ENCODE peak calls at places on chromosome 6, in six cellular contexts. F, E, Y, P, K and T are unnamed samples.

GRCh38 chr6:105310371-105310770 is 92.5 kb downstream of the PREP start:
- DNase-seq in F (peak), E (no peak), Y (no peak), P (no peak), K (no peak), T (no peak)

GRCh38 chr6:163836916-163837660 is 422.6 kb downstream of the QKI start:
- DNase-seq in F (no peak), E (no peak), Y (no peak), P (no peak), K (no peak), T (no peak)

GRCh38 chr6:16762547-16763477 is 1.6 kb upstream of the ATXN1 start:
- DNase-seq in F (peak), E (peak), Y (no peak), P (peak), K (peak), T (peak)

GRCh38 chr6:7909323-7910276 is 988 bp downstream of the TXNDC5 start:
- DNase-seq in F (peak), E (peak), Y (no peak), P (peak), K (peak), T (peak)

GRCh38 chr6:147941143-147941542 is 401.5 kb upstream of the SASH1 start:
- DNase-seq in F (peak), E (no peak), Y (no peak), P (no peak), K (no peak), T (no peak)

GRCh38 chr6:55449219-55449618 is 122.0 kb downstream of the GFRAL start:
- DNase-seq in F (no peak), E (peak), Y (no peak), P (no peak), K (no peak), T (peak)

GRCh38 chr6:41581381-41581991 is 35.3 kb downstream of the FOXP4 start:
- DNase-seq in F (peak), E (no peak), Y (no peak), P (no peak), K (peak), T (peak)

GRCh38 chr6:169702640-169703246 is 817 bp downstream of the C6orf120 start:
- DNase-seq in F (peak), E (peak), Y (no peak), P (no peak), K (no peak), T (no peak)

GRCh38 chr6:14240411-14241166 is 123.0 kb downstream of the CD83 start:
- DNase-seq in F (no peak), E (peak), Y (no peak), P (no peak), K (no peak), T (no peak)

GRCh38 chr6:129565331-129565730 is 144.6 kb downstream of the ARHGAP18 start:
- DNase-seq in F (no peak), E (no peak), Y (no peak), P (no peak), K (no peak), T (no peak)

GRCh38 chr6:37673436-37673835 is 24.2 kb downstream of the MDGA1 start:
- DNase-seq in F (no peak), E (no peak), Y (no peak), P (no peak), K (no peak), T (no peak)

GRCh38 chr6:24307881-24308280 is 50.0 kb downstream of the DCDC2 start:
- DNase-seq in F (peak), E (no peak), Y (no peak), P (no peak), K (peak), T (no peak)

GRCh38 chr6:14824835-14825223 is 421.0 kb upstream of the JARID2 start:
- DNase-seq in F (no peak), E (no peak), Y (no peak), P (no peak), K (no peak), T (no peak)

GRCh38 chr6:13142611-13143010 is 185.7 kb downstream of the TBC1D7 start:
- DNase-seq in F (no peak), E (no peak), Y (no peak), P (no peak), K (no peak), T (no peak)

GRCh38 chr6:68141190-68141589 is 493.9 kb upstream of the ADGRB3 start:
- DNase-seq in F (no peak), E (no peak), Y (no peak), P (no peak), K (no peak), T (no peak)

GRCh38 chr6:166770216-166771116 is 143.4 kb upstream of the RPS6KA2 start:
- DNase-seq in F (no peak), E (no peak), Y (no peak), P (no peak), K (no peak), T (no peak)

GRCh38 chr6:26400626-26401025 is 1.4 kb upstream of the BTN3A1 start:
- DNase-seq in F (no peak), E (peak), Y (no peak), P (no peak), K (no peak), T (no peak)

GRCh38 chr6:34953084-34954025 is 64.3 kb downstream of the ANKS1A start:
- DNase-seq in F (peak), E (no peak), Y (no peak), P (no peak), K (peak), T (peak)

GRCh38 chr6:143513410-143513809 is 1.9 kb upstream of the FUCA2 start:
- DNase-seq in F (peak), E (peak), Y (no peak), P (no peak), K (no peak), T (no peak)

GRCh38 chr6:61586934-61587537 is 699.0 kb downstream of the KHDRBS2 start:
- DNase-seq in F (no peak), E (no peak), Y (no peak), P (no peak), K (no peak), T (no peak)

GRCh38 chr6:163209005-163209404 is 205.5 kb upstream of the QKI start:
- DNase-seq in F (no peak), E (no peak), Y (no peak), P (no peak), K (no peak), T (no peak)

GRCh38 chr6:37088897-37089296 is 81.1 kb upstream of the PIM1 start:
- DNase-seq in F (no peak), E (no peak), Y (no peak), P (no peak), K (no peak), T (no peak)

GRCh38 chr6:11110921-11111768 is at the start of gene ERVFRD-1:
- DNase-seq in F (no peak), E (no peak), Y (no peak), P (no peak), K (no peak), T (no peak)

GRCh38 chr6:39848171-39848570 is 56.0 kb downstream of the DAAM2 start:
- DNase-seq in F (no peak), E (no peak), Y (no peak), P (no peak), K (no peak), T (no peak)

GRCh38 chr6:84639396-84639795 is 125.0 kb downstream of the TBX18 start:
- DNase-seq in F (peak), E (no peak), Y (no peak), P (no peak), K (no peak), T (no peak)

GRCh38 chr6:89412071-89413005 is at the start of gene RRAGD:
- DNase-seq in F (peak), E (peak), Y (peak), P (peak), K (no peak), T (no peak)

GRCh38 chr6:133341607-133342158 is 100.5 kb downstream of the EYA4 start:
- DNase-seq in F (peak), E (no peak), Y (no peak), P (no peak), K (peak), T (peak)

GRCh38 chr6:104986625-104987024 is 29.7 kb downstream of the LIN28B start:
- DNase-seq in F (no peak), E (no peak), Y (no peak), P (no peak), K (no peak), T (no peak)

GRCh38 chr6:81696505-81696904 is 56.0 kb downstream of the TENT5A start:
- DNase-seq in F (peak), E (peak), Y (no peak), P (no peak), K (no peak), T (peak)

GRCh38 chr6:42506070-42506469 is 54.3 kb upstream of the TRERF1 start:
- DNase-seq in F (no peak), E (peak), Y (no peak), P (no peak), K (no peak), T (no peak)

GRCh38 chr6:151084275-151084674 is 155.5 kb upstream of the AKAP12 start:
- DNase-seq in F (no peak), E (no peak), Y (no peak), P (no peak), K (no peak), T (no peak)
- TF ChIP-seq CTCF in F (no peak), E (no peak), Y (no peak), P (no peak), K (no peak), T (no peak)

DNA sequence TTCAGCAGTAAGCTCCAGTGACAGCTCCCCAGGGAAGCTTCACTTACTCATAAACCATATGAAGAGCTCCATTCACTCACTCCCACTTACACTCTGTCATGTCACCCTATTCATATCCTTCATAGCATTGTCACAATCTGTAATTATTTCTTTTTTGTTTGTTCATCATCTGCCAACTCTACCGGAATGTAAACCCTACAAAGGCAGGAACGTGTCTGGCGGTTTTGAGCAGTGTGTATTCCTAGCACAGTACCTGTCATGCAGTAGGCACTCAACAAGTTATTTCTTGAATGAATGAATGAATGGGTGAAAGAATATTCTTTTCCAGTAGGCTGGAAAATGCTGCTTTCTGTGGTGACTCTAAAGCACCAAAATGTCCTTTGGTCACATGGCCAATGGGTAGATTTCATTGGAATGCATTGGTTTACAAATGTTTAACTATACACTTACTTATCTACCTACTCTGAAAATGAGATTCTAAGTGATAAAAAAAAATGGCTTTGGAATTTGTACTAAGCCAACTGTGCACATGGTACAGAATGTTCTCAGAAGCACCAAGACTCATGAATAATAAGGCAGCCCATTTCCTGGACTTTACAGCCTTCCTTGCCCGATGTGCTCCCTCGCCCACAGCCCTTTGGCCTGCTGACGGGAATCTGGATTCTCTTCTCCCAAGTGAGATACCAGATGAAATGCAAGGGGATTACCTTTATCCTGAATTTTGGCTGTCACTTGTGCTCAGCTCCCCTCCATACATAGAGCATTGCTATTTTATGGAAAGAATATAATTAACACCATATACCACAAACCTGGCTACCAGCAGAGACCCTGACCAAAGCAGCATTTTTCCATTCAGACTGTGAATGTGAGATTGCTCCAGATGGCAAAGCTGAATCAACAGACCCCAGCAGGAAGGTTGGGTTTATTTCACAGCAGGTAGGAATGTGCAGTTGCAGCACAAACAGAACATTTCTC is 273.3 kb downstream of the ALDH8A1 start:
- DNase-seq in F (peak), E (no peak), Y (no peak), P (no peak), K (peak), T (no peak)
- TF ChIP-seq CTCF in F (no peak), E (no peak), Y (no peak), P (no peak), K (peak), T (no peak)

GRCh38 chr6:137799950-137800568 is 67.0 kb upstream of the TNFAIP3 start:
- DNase-seq in F (peak), E (peak), Y (no peak), P (peak), K (peak), T (peak)
- TF ChIP-seq CTCF in F (peak), E (peak), Y (peak), P (peak), K (peak), T (peak)

DNA sequence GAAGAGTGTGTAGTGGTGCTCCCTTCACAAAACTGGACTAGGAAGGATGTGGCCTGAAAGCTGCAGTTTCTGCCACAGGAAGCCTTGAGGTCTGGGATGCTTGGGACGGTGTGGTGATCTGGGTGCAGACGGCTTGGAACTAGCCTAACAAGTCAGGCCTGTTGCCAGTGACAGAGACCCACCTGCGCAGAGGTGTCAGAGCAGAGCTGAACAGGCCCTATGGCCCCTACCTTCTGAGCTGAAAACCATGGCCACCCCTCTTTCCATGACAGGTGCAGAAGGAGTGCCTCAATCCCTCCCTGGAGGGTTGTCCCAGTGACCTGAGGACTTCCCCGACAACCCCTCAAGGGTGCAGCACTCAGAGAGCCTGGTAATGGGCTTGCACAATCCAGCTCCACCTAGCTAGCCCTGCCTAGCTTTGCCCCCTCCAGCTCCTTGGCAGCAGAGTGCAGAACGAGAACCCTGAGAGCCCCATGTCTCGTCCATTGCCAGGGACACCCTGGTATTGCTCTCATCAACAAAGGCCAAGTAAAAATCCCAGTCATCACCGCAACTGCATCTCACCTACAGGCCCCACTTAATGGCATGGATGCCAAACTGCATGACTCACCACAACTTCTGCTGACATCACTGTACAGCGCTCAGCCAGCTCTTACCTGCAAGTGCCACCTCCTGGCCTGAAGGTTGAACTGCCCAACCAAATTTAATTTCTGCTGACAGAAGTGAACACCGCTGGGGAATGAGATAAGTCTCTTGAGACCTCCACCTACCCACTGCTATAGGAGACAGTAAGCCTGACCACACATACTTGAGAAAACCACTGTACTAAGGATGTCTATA is 563.1 kb downstream of the TFAP2A start:
- DNase-seq in F (peak), E (peak), Y (no peak), P (peak), K (no peak), T (no peak)
- TF ChIP-seq CTCF in F (peak), E (peak), Y (peak), P (peak), K (peak), T (no peak)

GRCh38 chr6:113458368-113459010 is 398.7 kb upstream of the MARCKS start:
- DNase-seq in F (no peak), E (no peak), Y (no peak), P (no peak), K (peak), T (peak)

GRCh38 chr6:113464959-113465358 is 392.2 kb upstream of the MARCKS start:
- DNase-seq in F (peak), E (no peak), Y (no peak), P (no peak), K (peak), T (peak)

GRCh38 chr6:113457751-113458150 is 399.4 kb upstream of the MARCKS start:
- DNase-seq in F (no peak), E (no peak), Y (no peak), P (no peak), K (no peak), T (no peak)

GRCh38 chr6:113464536-113464935 is 392.6 kb upstream of the MARCKS start:
- DNase-seq in F (peak), E (no peak), Y (no peak), P (no peak), K (no peak), T (no peak)

DNA sequence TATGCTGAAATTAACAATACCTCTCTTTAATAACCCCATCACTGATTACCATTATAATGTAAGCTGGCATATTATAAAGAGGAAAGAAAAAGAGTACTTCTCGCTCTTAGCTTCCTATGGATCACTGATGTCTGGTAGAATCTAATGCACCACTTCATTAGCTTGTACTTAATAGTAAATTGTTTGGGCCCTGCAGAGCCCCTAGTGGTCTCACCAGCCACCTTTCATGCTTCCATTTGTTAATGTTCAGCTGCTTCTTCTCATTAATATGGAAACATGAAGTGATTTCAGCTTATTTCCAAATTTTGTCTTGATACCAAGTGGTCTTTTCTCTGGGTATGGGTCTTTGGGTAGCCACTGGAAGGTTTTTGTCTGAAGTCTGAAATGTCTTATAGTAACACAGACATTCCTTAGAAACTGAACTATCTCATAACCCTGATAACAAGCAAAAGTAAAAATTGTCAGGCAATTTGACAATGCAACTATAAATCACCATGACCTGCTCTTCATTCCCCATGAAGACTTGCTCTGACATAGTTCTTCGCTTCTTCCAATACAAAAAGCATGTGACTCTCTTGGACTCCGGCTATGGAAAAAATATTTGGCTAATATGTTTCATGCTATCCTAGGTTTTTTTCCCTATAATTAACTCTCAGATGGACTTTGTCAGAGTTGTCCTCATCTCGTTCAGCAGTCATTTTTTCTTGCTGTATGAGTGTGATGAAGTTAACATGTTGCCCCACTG is 395.8 kb upstream of the MARCKS start:
- DNase-seq in F (no peak), E (no peak), Y (no peak), P (no peak), K (peak), T (peak)
- TF ChIP-seq CTCF in F (no peak), E (peak), Y (peak), P (no peak), K (peak), T (peak)

GRCh38 chr6:158662607-158663464 is 13.0 kb downstream of the SYTL3 start:
- DNase-seq in F (no peak), E (no peak), Y (no peak), P (peak), K (no peak), T (no peak)
- TF ChIP-seq CTCF in F (no peak), E (no peak), Y (no peak), P (no peak), K (no peak), T (no peak)

DNA sequence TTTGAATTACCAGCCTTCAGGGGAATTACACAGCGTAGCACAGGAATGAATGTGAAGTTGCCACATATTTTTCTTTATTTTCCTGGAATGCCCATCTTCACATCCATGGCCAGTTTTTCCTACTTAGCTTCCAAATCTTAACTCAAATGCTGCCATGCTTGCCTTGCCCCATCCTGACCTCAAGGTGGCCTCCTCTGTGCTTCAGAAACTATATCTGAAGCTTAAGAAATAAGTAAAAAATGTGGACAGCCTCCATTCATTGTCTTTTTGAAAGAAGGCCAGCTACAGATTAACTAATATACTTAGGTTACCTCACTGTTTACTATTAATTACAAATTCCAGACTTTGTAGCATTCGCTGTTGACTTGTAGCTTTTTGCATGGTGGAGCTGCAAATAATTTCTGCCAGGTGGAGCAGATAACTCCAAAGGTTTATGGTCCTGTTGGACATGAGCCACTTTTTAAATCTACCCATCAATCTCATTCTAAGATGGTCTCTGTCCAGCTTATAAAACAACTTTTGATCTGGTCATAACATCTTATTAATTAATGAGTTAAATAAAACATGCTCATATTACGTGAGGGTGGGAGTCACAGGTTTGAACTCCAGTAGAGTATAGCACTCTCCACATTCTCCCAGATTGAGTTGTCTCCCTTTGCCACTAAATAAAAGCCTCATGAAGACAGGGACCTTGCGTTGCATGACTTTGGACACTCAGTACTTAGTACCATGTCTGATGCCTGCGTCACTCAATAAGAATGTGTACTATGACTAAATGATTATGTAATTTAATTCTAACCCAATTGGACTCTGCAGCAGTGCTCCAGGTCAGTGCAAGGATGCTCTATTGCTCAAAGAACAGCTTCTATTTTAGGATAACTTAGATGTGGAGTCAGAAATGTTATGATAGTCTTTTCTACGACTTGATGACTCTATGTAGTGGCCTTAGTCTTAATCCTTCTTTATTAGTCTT is 678.6 kb upstream of the CITED2 start:
- DNase-seq in F (peak), E (peak), Y (no peak), P (no peak), K (peak), T (peak)
- TF ChIP-seq CTCF in F (peak), E (peak), Y (peak), P (peak), K (peak), T (peak)